ENCODE peak calls at places on chromosomes 5 and 9, in six cellular contexts. F is cardiac muscle cell, X is endodermal cell, O is lung, A is stomach, D is heart right ventricle. P is an unnamed sample.

GRCh38 chr5:92613546-92613945 is 967.5 kb downstream of the NR2F1-AS1 start:
- DNase-seq in F (no peak), X (no peak), O (no peak), A (no peak), D (no peak), P (no peak)

GRCh38 chr5:125478599-125478998 is 732.2 kb upstream of the ZNF608 start:
- DNase-seq in F (no peak), X (no peak), O (no peak), A (peak), D (no peak), P (no peak)

GRCh38 chr5:44943637-44944036 is 134.9 kb downstream of the MRPS30 start:
- DNase-seq in F (no peak), X (no peak), O (no peak), A (no peak), D (no peak), P (no peak)

GRCh38 chr5:55521903-55522302 is 12.9 kb downstream of the PLPP1 start:
- DNase-seq in F (no peak), X (no peak), O (no peak), A (no peak), D (no peak), P (no peak)

GRCh38 chr9:100725376-100725775 is 147.5 kb downstream of the CAVIN4 start:
- DNase-seq in F (no peak), X (no peak), O (no peak), A (no peak), D (no peak), P (no peak)

GRCh38 chr9:78986446-78986845 is 585.3 kb upstream of the TLE4 start:
- DNase-seq in F (no peak), X (no peak), O (no peak), A (no peak), D (no peak), P (no peak)

GRCh38 chr9:82680179-82680935 is 382.6 kb downstream of the RASEF start:
- DNase-seq in F (no peak), X (no peak), O (no peak), A (no peak), D (no peak), P (no peak)

GRCh38 chr5:135451581-135452360 is at the start of gene TIFAB:
- DNase-seq in F (no peak), X (peak), O (no peak), A (peak), D (no peak), P (no peak)

GRCh38 chr5:176779537-176779936 is 30.8 kb upstream of the UNC5A start:
- DNase-seq in F (no peak), X (peak), O (no peak), A (no peak), D (no peak), P (no peak)

GRCh38 chr5:136620016-136620419 is 254.7 kb upstream of the TRPC7 start:
- DNase-seq in F (no peak), X (no peak), O (no peak), A (no peak), D (no peak), P (peak)

GRCh38 chr5:43006411-43007202 is 33.5 kb downstream of the ANXA2R start:
- DNase-seq in F (no peak), X (no peak), O (no peak), A (no peak), D (no peak), P (no peak)

GRCh38 chr9:131276107-131276888 is at the start of gene FAM78A:
- DNase-seq in F (peak), X (peak), O (peak), A (peak), D (peak), P (no peak)

GRCh38 chr5:159331099-159331973 is 1.0 kb upstream of the IL12B start:
- DNase-seq in F (peak), X (peak), O (peak), A (peak), D (peak), P (no peak)

GRCh38 chr9:96025995-96026572 is 150.6 kb downstream of the ERCC6L2 start:
- DNase-seq in F (peak), X (peak), O (no peak), A (no peak), D (peak), P (no peak)

GRCh38 chr5:103117471-103117991 is 2.4 kb downstream of the GIN1 start:
- DNase-seq in F (no peak), X (no peak), O (no peak), A (no peak), D (no peak), P (no peak)

GRCh38 chr9:18601956-18602355 is 128.0 kb downstream of the ADAMTSL1 start:
- DNase-seq in F (no peak), X (no peak), O (no peak), A (no peak), D (no peak), P (no peak)

GRCh38 chr9:36826581-36826980 is 207.5 kb downstream of the PAX5 start:
- DNase-seq in F (no peak), X (no peak), O (no peak), A (no peak), D (no peak), P (no peak)

GRCh38 chr5:56050566-56051292 is 56.0 kb upstream of the IL6ST start:
- DNase-seq in F (peak), X (no peak), O (no peak), A (no peak), D (no peak), P (no peak)

GRCh38 chr5:6202615-6203365 is 175.6 kb downstream of the MED10 start:
- DNase-seq in F (peak), X (peak), O (no peak), A (no peak), D (no peak), P (no peak)

GRCh38 chr9:35116539-35116897 is 856 bp upstream of the ATOSB start:
- DNase-seq in F (no peak), X (no peak), O (no peak), A (no peak), D (no peak), P (no peak)

GRCh38 chr5:78799254-78800017 is 150.9 kb upstream of the LHFPL2 start:
- DNase-seq in F (no peak), X (no peak), O (no peak), A (no peak), D (no peak), P (no peak)

GRCh38 chr9:135665795-135666189 is 2.7 kb downstream of the LCN9 start:
- DNase-seq in F (no peak), X (no peak), O (no peak), A (no peak), D (no peak), P (no peak)

GRCh38 chr9:20689833-20690232 is 5.8 kb downstream of the FOCAD start:
- DNase-seq in F (no peak), X (no peak), O (no peak), A (no peak), D (no peak), P (no peak)

GRCh38 chr9:20684035-20684864 is at the start of gene FOCAD:
- DNase-seq in F (peak), X (peak), O (peak), A (peak), D (peak), P (peak)

GRCh38 chr9:20683351-20684034 is 566 bp upstream of the FOCAD start:
- DNase-seq in F (peak), X (no peak), O (peak), A (peak), D (peak), P (no peak)

GRCh38 chr9:20684865-20685696 is 1.0 kb downstream of the FOCAD start:
- DNase-seq in F (no peak), X (no peak), O (no peak), A (no peak), D (no peak), P (no peak)

DNA sequence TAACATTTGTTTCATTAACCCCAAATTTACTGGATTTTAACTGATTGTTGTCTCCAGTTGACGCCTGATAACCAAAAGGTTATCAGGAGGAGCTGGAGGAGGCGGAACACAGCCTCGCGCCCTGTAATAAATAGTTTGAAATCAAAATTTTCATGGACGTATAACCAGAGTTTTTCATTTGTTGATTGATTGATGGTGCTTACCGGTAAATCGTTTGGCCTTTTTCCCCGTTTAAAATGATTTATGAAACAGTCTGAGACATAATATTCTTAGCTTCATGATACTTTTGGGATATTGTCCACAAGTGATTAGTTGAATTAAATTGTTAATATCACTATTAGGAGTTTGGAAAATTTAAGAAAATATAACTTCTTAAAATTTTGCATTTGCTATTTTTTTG is 1.7 kb downstream of the FOCAD start:
- DNase-seq in F (no peak), X (no peak), O (no peak), A (no peak), D (no peak), P (no peak)
- H3K4me3 ChIP-seq in F (no peak), X (peak), O (no peak), A (peak), D (peak), P (peak)

GRCh38 chr5:141172381-141173204 is at the start of gene PCDHB7:
- DNase-seq in F (peak), X (peak), O (no peak), A (no peak), D (no peak), P (no peak)
- TF ChIP-seq CTCF in F (peak), X (peak), O (no peak), A (no peak), D (peak), P (peak)

GRCh38 chr5:138468133-138468965 is 3.1 kb downstream of the EGR1 start:
- DNase-seq in F (no peak), X (no peak), O (no peak), A (no peak), D (no peak), P (no peak)

GRCh38 chr5:138465288-138466057 is at the start of gene EGR1:
- DNase-seq in F (peak), X (peak), O (peak), A (peak), D (peak), P (peak)

GRCh38 chr5:138466058-138466899 is 1.0 kb downstream of the EGR1 start:
- DNase-seq in F (no peak), X (no peak), O (peak), A (peak), D (no peak), P (no peak)

GRCh38 chr5:138467711-138468132 is 2.4 kb downstream of the EGR1 start:
- DNase-seq in F (no peak), X (no peak), O (no peak), A (peak), D (no peak), P (no peak)

GRCh38 chr5:138466900-138467710 is 1.8 kb downstream of the EGR1 start:
- DNase-seq in F (no peak), X (no peak), O (no peak), A (peak), D (no peak), P (no peak)
- H3K4me3 ChIP-seq in F (no peak), X (peak), O (peak), A (peak), D (peak), P (peak)

GRCh38 chr9:72150172-72150571 is 932 bp downstream of the GDA start:
- DNase-seq in F (no peak), X (no peak), O (no peak), A (no peak), D (no peak), P (no peak)

GRCh38 chr9:72149231-72149975 is at the start of gene GDA:
- DNase-seq in F (peak), X (peak), O (no peak), A (peak), D (no peak), P (no peak)

GRCh38 chr9:72147676-72148075 is 1.6 kb upstream of the GDA start:
- DNase-seq in F (no peak), X (no peak), O (no peak), A (no peak), D (no peak), P (no peak)

GRCh38 chr9:72151099-72151498 is 1.9 kb downstream of the GDA start:
- DNase-seq in F (no peak), X (no peak), O (no peak), A (no peak), D (no peak), P (no peak)

DNA sequence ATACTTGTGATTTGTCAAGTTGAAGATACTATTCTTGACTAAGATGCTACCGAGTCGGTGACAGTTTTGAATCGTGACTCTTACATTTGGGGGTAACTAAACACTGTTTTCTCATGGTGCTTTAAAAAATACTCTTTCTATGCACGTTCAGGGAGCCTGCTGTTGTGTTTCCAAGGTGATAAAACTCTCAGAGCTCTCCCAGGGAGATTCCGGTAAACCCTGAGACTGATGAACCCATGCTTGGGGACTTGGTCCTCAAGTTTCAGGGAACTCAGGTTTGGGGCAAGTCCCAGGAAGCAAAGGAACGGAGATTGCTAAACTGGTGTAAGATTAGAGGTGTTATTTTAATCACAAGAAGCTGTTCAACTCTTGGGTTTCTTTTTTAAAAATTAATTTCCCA is 1.4 kb downstream of the GDA start:
- DNase-seq in F (no peak), X (no peak), O (no peak), A (no peak), D (no peak), P (no peak)
- TF ChIP-seq CTCF in F (no peak), X (no peak), O (no peak), A (no peak), D (no peak), P (no peak)

GRCh38 chr5:77211691-77212047 is 1.2 kb downstream of the PDE8B start:
- DNase-seq in F (no peak), X (no peak), O (no peak), A (no peak), D (no peak), P (no peak)
- H3K4me3 ChIP-seq in F (peak), X (peak), O (peak), A (peak), D (peak), P (no peak)

P was measured in HFF-Myc.